ENCODE peak calls at places on chromosomes 13 and 19, in five cellular contexts. P is lower leg skin, A is GM12891, B is NB4, I is uterus. F is an unnamed sample.

GRCh38 chr13:58480011-58480410 is 848.5 kb downstream of the PCDH17 start:
- DNase-seq in A (no peak), B (no peak), I (no peak), P (no peak), F (no peak)

GRCh38 chr13:105925496-105925895 is 610.0 kb downstream of the EFNB2 start:
- DNase-seq in A (no peak), B (no peak), I (no peak), P (no peak), F (no peak)

GRCh38 chr19:15138427-15138826 is 31.2 kb downstream of the SYDE1 start:
- DNase-seq in I (no peak), B (no peak), P (no peak), A (no peak), F (no peak)

GRCh38 chr19:51695702-51696315 is 2.7 kb downstream of the SPACA6 start:
- DNase-seq in A (no peak), P (no peak), B (no peak), I (no peak), F (no peak)

GRCh38 chr13:50526771-50527567 is 316.5 kb downstream of the DLEU7 start:
- DNase-seq in I (no peak), B (no peak), A (no peak), P (no peak), F (peak)

GRCh38 chr19:1875646-1876493 is 9.4 kb downstream of the ABHD17A start:
- DNase-seq in I (peak), A (peak), B (peak), P (peak), F (peak)

GRCh38 chr13:110107568-110108347 is 199.2 kb downstream of the COL4A1 start:
- DNase-seq in P (peak), B (peak), A (no peak), I (no peak), F (no peak)

GRCh38 chr13:91719033-91719432 is 320.6 kb downstream of the GPC5 start:
- DNase-seq in B (peak), I (no peak), P (no peak), A (no peak), F (no peak)

GRCh38 chr13:111954681-111955411 is 112.1 kb upstream of the SOX1 start:
- DNase-seq in A (no peak), I (no peak), P (no peak), B (peak), F (no peak)

GRCh38 chr19:40177286-40178070 is 13.7 kb upstream of the MAP3K10 start:
- DNase-seq in I (no peak), B (no peak), A (no peak), P (no peak), F (no peak)

GRCh38 chr19:52897149-52897935 is at the start of gene ZNF320:
- DNase-seq in A (peak), P (peak), B (peak), I (peak), F (peak)
- TF ChIP-seq POLR2A in A (peak), P (no peak), B (peak), I (peak), F (peak)

DNA sequence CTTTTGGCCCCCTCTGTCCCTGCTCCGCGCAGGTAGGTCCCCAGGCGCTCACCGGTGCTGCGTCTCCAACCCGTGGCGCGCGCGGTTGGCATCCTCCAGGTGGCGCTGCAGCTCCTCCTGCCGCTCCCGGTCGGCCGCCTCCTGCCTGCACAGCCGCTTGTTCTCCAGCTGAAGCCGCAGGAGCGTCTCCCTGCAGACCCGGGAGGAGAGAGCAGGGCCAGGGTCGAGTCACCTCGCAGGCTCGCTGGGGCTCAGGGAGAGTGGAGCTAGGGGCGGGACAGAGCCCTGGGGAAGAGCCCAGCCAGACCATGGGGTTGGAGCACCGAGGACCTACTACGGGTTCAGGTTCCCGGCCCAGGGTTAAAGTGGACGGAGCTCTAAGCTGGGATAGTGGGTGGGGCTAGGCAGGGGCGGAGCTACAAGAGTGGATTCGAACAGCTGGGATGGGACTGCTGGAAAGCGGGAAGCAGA is 9.3 kb downstream of the HOOK2 start:
- DNase-seq in A (peak), P (no peak), I (peak), B (peak), F (peak)
- TF ChIP-seq POLR2A in A (no peak), P (no peak), I (peak), B (no peak), F (no peak)

GRCh38 chr13:71240906-71241305 is 626.1 kb downstream of the DACH1 start:
- DNase-seq in A (no peak), I (no peak), B (peak), P (no peak), F (peak)
- TF ChIP-seq POLR2A in A (no peak), I (no peak), B (no peak), P (no peak), F (no peak)

GRCh38 chr19:4246767-4247593 is at the start of gene YJU2:
- DNase-seq in A (peak), B (peak), P (peak), I (peak), F (peak)
- TF ChIP-seq POLR2A in A (peak), B (peak), P (no peak), I (peak), F (peak)